ENCODE peak calls at places on chromosomes 7 and 10, in six cellular contexts. T is breast epithelium, E is endothelial cell of umbilical vein, J is thyroid gland, F is A549, S is IMR-90. D is an unnamed sample.

GRCh38 chr10:31604141-31604540 is 285.1 kb downstream of the ZEB1 start:
- DNase-seq in T (no peak), E (no peak), J (no peak), F (no peak), S (peak; percentile 41), D (no peak)

GRCh38 chr7:30028749-30029635 is 780 bp downstream of the PLEKHA8 start:
- DNase-seq in T (peak; percentile 23), E (peak; percentile 75), J (peak; percentile 60), F (peak; percentile 40), S (peak; percentile 19), D (peak; percentile 69)

GRCh38 chr7:142194201-142194600 is 63.7 kb downstream of the PRSS58 start:
- DNase-seq in T (no peak), E (no peak), J (no peak), F (no peak), S (no peak), D (no peak)

GRCh38 chr7:8391353-8392062 is 41.9 kb upstream of the NXPH1 start:
- DNase-seq in T (no peak), E (no peak), J (no peak), F (no peak), S (no peak), D (no peak)

GRCh38 chr10:107028249-107028648 is 136.3 kb downstream of the SORCS1 start:
- DNase-seq in T (no peak), E (no peak), J (no peak), F (no peak), S (no peak), D (no peak)

GRCh38 chr7:43693687-43694398 is 35.5 kb downstream of the COA1 start:
- DNase-seq in T (no peak), E (peak; percentile 73), J (no peak), F (peak; percentile 31), S (peak; percentile 81), D (no peak)

GRCh38 chr10:70649526-70649925 is 22.8 kb upstream of the ADAMTS14 start:
- DNase-seq in T (no peak), E (no peak), J (no peak), F (no peak), S (peak; percentile 77), D (no peak)

GRCh38 chr7:132437730-132438129 is 138.5 kb downstream of the PLXNA4 start:
- DNase-seq in T (peak; percentile 24), E (peak; percentile 42), J (peak; percentile 52), F (no peak), S (no peak), D (no peak)

GRCh38 chr7:73983437-73984164 is 44.4 kb upstream of the ELN start:
- DNase-seq in T (no peak), E (no peak), J (no peak), F (no peak), S (no peak), D (no peak)

GRCh38 chr10:63521389-63522128 is at the start of gene REEP3:
- DNase-seq in T (peak; percentile 52), E (peak; percentile 80), J (peak; percentile 68), F (peak; percentile 56), S (peak; percentile 75), D (peak; percentile 83)

GRCh38 chr10:35462491-35462934 is 126.2 kb downstream of the CCNY start:
- DNase-seq in T (no peak), E (no peak), J (no peak), F (no peak), S (no peak), D (no peak)

GRCh38 chr10:116565533-116565932 is 19.8 kb downstream of the PNLIP start:
- DNase-seq in T (no peak), E (no peak), J (no peak), F (no peak), S (no peak), D (no peak)

GRCh38 chr10:12473491-12473890 is 124.1 kb downstream of the CAMK1D start:
- DNase-seq in T (no peak), E (no peak), J (no peak), F (no peak), S (no peak), D (no peak)

GRCh38 chr7:19116121-19117080 is 1.0 kb downstream of the TWIST1 start:
- DNase-seq in T (no peak), E (peak; percentile 37), J (peak; percentile 3), F (peak; percentile 33), S (peak; percentile 50), D (peak; percentile 9)

GRCh38 chr7:18384491-18385143 is 110.9 kb upstream of the HDAC9 start:
- DNase-seq in T (no peak), E (no peak), J (no peak), F (no peak), S (no peak), D (no peak)

GRCh38 chr10:19922236-19922963 is 106.2 kb downstream of the PLXDC2 start:
- DNase-seq in T (peak; percentile 77), E (peak; percentile 76), J (peak; percentile 19), F (no peak), S (peak; percentile 71), D (no peak)

GRCh38 chr7:111558948-111559347 is 3.3 kb downstream of the IMMP2L start:
- DNase-seq in T (no peak), E (no peak), J (no peak), F (no peak), S (peak; percentile 40), D (no peak)

GRCh38 chr10:129963076-129963830 is 821 bp downstream of the EBF3 start:
- DNase-seq in T (no peak), E (peak; percentile 40), J (peak; percentile 17), F (no peak), S (peak; percentile 40), D (no peak)

GRCh38 chr7:83301416-83301815 is 138.7 kb upstream of the PCLO start:
- DNase-seq in T (no peak), E (peak; percentile 90), J (no peak), F (no peak), S (no peak), D (no peak)

GRCh38 chr10:12803781-12804180 is 197.7 kb downstream of the CCDC3 start:
- DNase-seq in T (no peak), E (no peak), J (no peak), F (no peak), S (no peak), D (no peak)

GRCh38 chr10:50369931-50370330 is 118.6 kb upstream of the ASAH2 start:
- DNase-seq in T (no peak), E (no peak), J (no peak), F (no peak), S (peak; percentile 48), D (no peak)

GRCh38 chr10:43409385-43410109 is 561 bp upstream of the HNRNPF start:
- DNase-seq in T (no peak), E (peak; percentile 28), J (no peak), F (no peak), S (no peak), D (peak; percentile 72)

GRCh38 chr10:43408710-43409384 is at the start of gene HNRNPF:
- DNase-seq in T (peak; percentile 93), E (peak; percentile 97), J (peak; percentile 95), F (peak; percentile 81), S (peak; percentile 93), D (peak; percentile 97)

GRCh38 chr10:43407148-43407575 is 1.8 kb downstream of the HNRNPF start:
- DNase-seq in T (no peak), E (peak; percentile 46), J (peak; percentile 53), F (no peak), S (peak; percentile 36), D (peak; percentile 83)

GRCh38 chr10:43408331-43408709 is 666 bp downstream of the HNRNPF start:
- DNase-seq in T (no peak), E (peak; percentile 38), J (no peak), F (no peak), S (no peak), D (no peak)

DNA sequence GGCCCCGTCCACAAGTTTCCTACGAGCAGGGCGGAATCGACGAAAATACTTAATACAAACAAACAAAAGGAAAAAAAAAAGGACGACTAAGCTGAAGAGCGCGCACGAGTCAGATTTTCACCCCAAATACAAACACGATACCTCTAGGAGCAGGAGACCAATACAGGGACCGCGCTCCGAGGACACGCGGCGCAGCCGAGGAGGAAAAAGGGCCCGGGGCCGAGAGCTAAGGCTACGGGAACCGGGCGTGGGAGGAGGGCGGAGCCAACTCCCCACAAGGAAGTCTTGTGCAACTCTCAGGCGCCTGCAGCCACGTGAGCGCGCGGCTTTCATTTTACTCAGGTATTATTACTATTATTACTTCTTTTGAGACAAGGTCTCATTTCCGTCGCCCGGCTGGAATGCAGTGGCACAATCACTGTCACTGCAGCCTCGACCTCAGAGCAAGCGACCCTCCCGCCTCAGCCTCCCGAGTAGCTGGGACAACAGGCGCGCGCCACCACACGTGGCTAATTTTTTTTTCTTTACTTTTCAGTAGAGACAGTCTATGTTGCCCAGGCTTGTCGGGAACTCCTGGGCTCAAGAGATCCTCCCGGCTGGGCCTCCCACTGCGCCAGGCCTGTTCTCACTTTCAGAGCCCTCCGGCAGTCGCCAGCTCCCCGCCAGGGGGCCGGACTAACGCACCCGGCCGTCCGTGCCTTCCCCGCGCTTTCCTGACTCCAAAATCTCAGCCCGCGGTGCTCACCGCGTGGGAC is 1.2 kb downstream of the HNRNPF start:
- DNase-seq in T (peak; percentile 93), E (peak; percentile 83), J (peak; percentile 93), F (peak; percentile 78), S (peak; percentile 89), D (peak; percentile 94)
- TF ChIP-seq POLR2A in T (peak; percentile 62), E (peak; percentile 68), J (peak; percentile 61), F (peak; percentile 70), S (peak; percentile 94), D (peak; percentile 90)

GRCh38 chr10:133308431-133309110 is at the start of the genes TUBGCP2 and ZNF511:
- DNase-seq in T (peak; percentile 83), E (peak; percentile 86), J (peak; percentile 81), F (peak; percentile 74), S (peak; percentile 79), D (peak; percentile 96)
- TF ChIP-seq POLR2A in T (no peak), E (peak; percentile 58), J (peak; percentile 74), F (peak; percentile 57), S (peak; percentile 83), D (peak; percentile 81)

DNA sequence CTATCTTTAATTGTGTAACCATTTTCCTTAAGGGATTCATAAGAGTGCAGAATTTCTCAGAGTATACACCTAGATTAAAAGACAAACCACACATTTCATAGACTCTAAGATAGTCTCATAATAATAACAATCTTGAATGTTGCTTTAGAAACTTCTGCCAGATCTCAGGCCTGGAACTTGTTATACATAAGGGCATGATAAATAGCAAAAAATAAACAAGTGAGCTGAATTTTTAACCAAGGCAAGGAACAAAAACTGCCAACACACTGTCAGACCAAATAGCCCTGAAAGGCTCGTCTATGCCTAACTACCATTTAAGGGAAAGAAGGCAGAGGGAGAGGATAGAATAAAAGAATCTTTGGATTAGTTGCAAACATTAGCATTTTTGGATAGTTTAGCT is 65.8 kb upstream of the SEMA3C start:
- DNase-seq in T (no peak), E (no peak), J (no peak), F (no peak), S (no peak), D (no peak)
- TF ChIP-seq POLR2A in T (no peak), E (no peak), J (no peak), F (no peak), S (no peak), D (no peak)

DNA sequence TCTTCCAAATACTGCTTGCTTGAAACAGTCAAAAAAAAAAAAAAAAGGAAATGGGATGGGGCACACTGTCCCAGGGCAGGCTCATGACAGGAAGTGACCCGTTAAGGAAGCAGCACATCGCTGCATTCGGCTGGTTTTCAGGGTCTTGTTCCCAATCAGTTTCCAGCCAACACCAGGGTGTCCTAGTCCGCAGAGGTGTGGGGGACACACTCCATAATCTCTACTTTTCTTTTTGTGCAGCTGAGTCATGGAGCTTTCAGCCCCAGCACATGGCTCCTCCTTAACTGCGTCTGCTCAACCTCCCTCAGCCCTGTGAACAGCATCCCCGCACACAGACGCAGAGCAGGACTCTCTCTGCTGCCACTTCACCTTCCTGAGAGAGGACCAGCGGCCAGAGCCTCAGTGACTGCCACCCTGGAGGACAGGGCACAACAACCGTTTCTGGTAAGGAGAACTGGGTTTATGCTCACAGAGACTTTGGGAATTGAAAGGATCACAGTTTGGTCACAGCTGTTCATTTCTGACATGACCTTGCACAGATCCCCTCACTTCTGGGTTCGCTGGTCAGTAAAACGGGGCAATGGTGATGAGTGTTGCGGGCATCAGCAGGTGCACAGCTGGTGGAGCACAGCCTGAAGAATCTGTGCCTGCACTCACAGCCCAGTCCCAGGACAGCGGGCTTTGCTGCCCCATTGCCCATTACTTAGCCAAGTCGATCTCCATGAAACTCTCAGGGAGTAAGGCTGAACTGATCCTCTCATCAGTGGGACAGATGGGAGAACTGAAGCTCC is at the start of gene GIMAP5:
- DNase-seq in T (no peak), E (peak; percentile 48), J (peak; percentile 15), F (no peak), S (no peak), D (no peak)
- TF ChIP-seq POLR2A in T (no peak), E (no peak), J (peak; percentile 35), F (no peak), S (no peak), D (no peak)

D was measured in erythroblast.